ENCODE peak calls at places on chromosomes 5 and 9, in five cellular contexts. C is HCT116, F is H1, T is HepG2, E is K562. R is an unnamed sample.

GRCh38 chr5:145678255-145678654 is 156.9 kb downstream of the PRELID2 start:
- DNase-seq in T (no peak), F (no peak), E (no peak), C (no peak), R (no peak)

GRCh38 chr5:35919191-35919590 is 19.2 kb downstream of the CAPSL start:
- DNase-seq in T (no peak), F (no peak), C (no peak), E (no peak), R (no peak)

GRCh38 chr5:23639326-23639725 is 131.9 kb downstream of the PRDM9 start:
- DNase-seq in T (no peak), E (no peak), C (no peak), F (no peak), R (no peak)

GRCh38 chr9:137987244-137988030 is 109.9 kb downstream of the CACNA1B start:
- DNase-seq in C (no peak), E (no peak), F (no peak), T (no peak), R (no peak)

GRCh38 chr5:142664067-142664466 is 21.8 kb downstream of the FGF1 start:
- DNase-seq in C (no peak), E (no peak), T (no peak), F (no peak), R (no peak)

GRCh38 chr5:134738963-134739661 is 764 bp downstream of the CAMLG start:
- DNase-seq in C (peak), T (peak), F (no peak), E (peak), R (no peak)

GRCh38 chr5:172110921-172111873 is 76.8 kb downstream of the STK10 start:
- DNase-seq in T (no peak), C (no peak), F (no peak), E (peak), R (no peak)

GRCh38 chr5:102975040-102975439 is 144.9 kb downstream of the GIN1 start:
- DNase-seq in E (no peak), F (no peak), C (no peak), T (no peak), R (no peak)

GRCh38 chr5:9512452-9512851 is 33.4 kb downstream of the SEMA5A start:
- DNase-seq in T (no peak), F (no peak), C (no peak), E (no peak), R (no peak)

GRCh38 chr9:133703571-133704399 is 34.4 kb downstream of the SARDH start:
- DNase-seq in F (no peak), T (no peak), E (no peak), C (no peak), R (no peak)

GRCh38 chr9:94827584-94828304 is 101.2 kb downstream of the AOPEP start:
- DNase-seq in E (no peak), T (peak), C (no peak), F (no peak), R (no peak)

GRCh38 chr5:74212336-74212735 is 428.2 kb downstream of the ENC1 start:
- DNase-seq in F (no peak), T (peak), E (peak), C (peak), R (peak)

GRCh38 chr5:54889826-54890225 is 95.6 kb downstream of the ESM1 start:
- DNase-seq in C (no peak), F (no peak), E (no peak), T (no peak), R (peak)

GRCh38 chr5:177473461-177473991 is at the start of gene DBN1:
- DNase-seq in T (no peak), E (peak), F (no peak), C (no peak), R (no peak)

GRCh38 chr5:31225118-31225517 is 31.6 kb downstream of the CDH6 start:
- DNase-seq in T (no peak), C (no peak), E (no peak), F (no peak), R (no peak)

GRCh38 chr9:118829334-118829733 is 539.9 kb downstream of the BRINP1 start:
- DNase-seq in F (no peak), T (no peak), E (no peak), C (no peak), R (no peak)

DNA sequence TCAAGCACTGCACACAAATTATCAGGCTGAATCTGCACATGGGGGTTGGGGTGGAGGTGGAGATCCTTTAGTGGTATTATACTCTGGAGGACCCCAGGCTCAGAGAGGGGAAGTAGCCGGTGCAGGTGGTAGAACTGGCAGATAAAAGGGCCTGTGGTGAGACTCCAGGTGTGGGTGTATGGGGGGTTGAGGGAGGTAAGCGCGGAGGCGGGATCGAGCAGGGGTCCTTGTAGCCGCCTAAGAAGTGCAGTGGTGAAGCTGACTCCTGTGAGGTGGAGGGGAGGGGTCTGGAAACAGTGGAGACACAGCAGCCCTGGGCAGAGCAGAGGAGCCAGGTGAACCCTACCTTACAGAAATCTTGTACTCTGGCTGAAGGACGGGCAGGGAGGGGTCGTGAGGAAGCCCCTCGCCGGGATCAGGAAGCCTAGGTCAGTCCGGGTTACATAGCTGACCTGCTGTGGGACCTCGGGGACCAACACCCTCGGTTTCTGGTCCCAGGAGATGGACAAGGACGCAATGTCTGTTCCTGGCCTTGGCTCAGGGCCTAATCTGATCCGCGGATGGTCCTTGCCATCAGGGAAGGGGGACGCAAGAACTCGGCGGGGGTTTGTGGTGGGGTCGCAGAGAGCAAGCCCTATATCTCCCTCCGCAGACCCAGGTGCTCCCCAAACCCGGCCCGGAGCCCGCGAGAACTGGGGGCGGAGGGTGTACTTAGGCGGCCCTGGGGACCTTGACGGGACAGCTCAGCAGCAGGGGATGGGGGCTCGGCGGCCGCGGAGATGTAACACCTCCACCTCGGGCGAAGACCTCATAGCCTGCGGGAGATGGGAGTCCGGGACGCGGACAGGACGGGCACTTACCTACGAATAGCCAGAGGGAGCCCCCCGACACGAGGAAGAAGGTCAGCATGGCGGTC is 555 bp downstream of the ACSL6 start:
- DNase-seq in T (no peak), C (no peak), F (no peak), E (peak), R (no peak)
- H3K4me3 ChIP-seq in T (peak), C (no peak), F (peak), E (peak), R (no peak)

GRCh38 chr5:14034991-14035390 is 90.5 kb upstream of the DNAH5 start:
- DNase-seq in C (no peak), E (no peak), T (no peak), F (no peak), R (no peak)

GRCh38 chr5:14038341-14038959 is 94.0 kb upstream of the DNAH5 start:
- DNase-seq in F (no peak), E (no peak), C (peak), T (peak), R (no peak)

GRCh38 chr5:14036514-14036913 is 92.0 kb upstream of the DNAH5 start:
- DNase-seq in T (no peak), C (no peak), E (no peak), F (no peak), R (no peak)

GRCh38 chr5:14035859-14036440 is 91.5 kb upstream of the DNAH5 start:
- DNase-seq in T (peak), E (no peak), C (peak), F (peak), R (no peak)

GRCh38 chr5:14036947-14037346 is 92.5 kb upstream of the DNAH5 start:
- DNase-seq in F (no peak), C (no peak), T (no peak), E (no peak), R (no peak)
- H3K9ac ChIP-seq in F (peak), C (peak), T (peak), E (no peak), R (no peak)

GRCh38 chr9:37415011-37415719 is 7.3 kb upstream of the GRHPR start:
- DNase-seq in T (peak), C (peak), E (peak), F (peak), R (peak)
- TF ChIP-seq POLR2AphosphoS5 in T (no peak), C (no peak), E (no peak), F (no peak), R (no peak)

DNA sequence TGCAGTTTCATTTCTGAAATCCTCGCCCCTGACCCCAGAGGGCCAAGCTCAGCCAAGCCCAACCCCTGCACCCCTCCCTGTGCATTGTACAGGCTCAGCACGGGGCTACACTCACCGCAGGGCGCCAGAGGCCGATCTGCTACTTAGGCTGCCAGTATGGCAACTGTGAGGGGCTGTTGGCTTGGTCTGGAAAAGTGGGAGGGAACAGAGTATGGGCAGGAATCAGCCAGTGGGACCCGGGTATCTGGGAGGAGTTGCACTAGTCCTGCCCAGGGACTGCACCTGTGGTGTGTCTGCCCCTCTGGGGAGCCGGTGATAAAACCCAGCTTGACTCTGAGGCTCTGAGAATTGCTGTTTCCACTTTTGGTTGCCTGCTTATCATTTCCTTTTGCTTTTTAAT is 167.4 kb upstream of the KIF2A start:
- DNase-seq in F (peak), T (no peak), C (no peak), E (no peak), R (no peak)
- H3K4me3 ChIP-seq in F (no peak), T (no peak), C (no peak), E (no peak), R (no peak)

GRCh38 chr9:107284636-107285035 is 1.6 kb downstream of the RAD23B start:
- DNase-seq in E (no peak), C (no peak), T (peak), F (no peak), R (no peak)

GRCh38 chr9:107285292-107285691 is 2.2 kb downstream of the RAD23B start:
- DNase-seq in C (no peak), F (no peak), T (no peak), E (no peak), R (no peak)

GRCh38 chr9:107283621-107284616 is 840 bp downstream of the RAD23B start:
- DNase-seq in F (peak), C (peak), E (peak), T (peak), R (no peak)

GRCh38 chr9:107288701-107289100 is 5.6 kb downstream of the RAD23B start:
- DNase-seq in E (no peak), C (no peak), T (no peak), F (no peak), R (no peak)

GRCh38 chr9:107286057-107286456 is 3.0 kb downstream of the RAD23B start:
- DNase-seq in F (no peak), T (peak), E (no peak), C (no peak), R (no peak)
- H3K9ac ChIP-seq in F (no peak), T (peak), E (no peak), C (peak), R (no peak)

GRCh38 chr9:136545065-136545965 is 533 bp downstream of the NOTCH1 start:
- DNase-seq in F (no peak), T (no peak), E (peak), C (no peak), R (no peak)

GRCh38 chr9:136544549-136545064 is 1.2 kb downstream of the NOTCH1 start:
- DNase-seq in F (no peak), E (peak), C (no peak), T (no peak), R (no peak)

GRCh38 chr9:136547508-136548215 is 1.8 kb upstream of the NOTCH1 start:
- DNase-seq in T (no peak), F (no peak), E (no peak), C (no peak), R (no peak)

GRCh38 chr9:136545966-136546696 is at the start of gene NOTCH1:
- DNase-seq in F (no peak), C (peak), E (peak), T (peak), R (peak)

DNA sequence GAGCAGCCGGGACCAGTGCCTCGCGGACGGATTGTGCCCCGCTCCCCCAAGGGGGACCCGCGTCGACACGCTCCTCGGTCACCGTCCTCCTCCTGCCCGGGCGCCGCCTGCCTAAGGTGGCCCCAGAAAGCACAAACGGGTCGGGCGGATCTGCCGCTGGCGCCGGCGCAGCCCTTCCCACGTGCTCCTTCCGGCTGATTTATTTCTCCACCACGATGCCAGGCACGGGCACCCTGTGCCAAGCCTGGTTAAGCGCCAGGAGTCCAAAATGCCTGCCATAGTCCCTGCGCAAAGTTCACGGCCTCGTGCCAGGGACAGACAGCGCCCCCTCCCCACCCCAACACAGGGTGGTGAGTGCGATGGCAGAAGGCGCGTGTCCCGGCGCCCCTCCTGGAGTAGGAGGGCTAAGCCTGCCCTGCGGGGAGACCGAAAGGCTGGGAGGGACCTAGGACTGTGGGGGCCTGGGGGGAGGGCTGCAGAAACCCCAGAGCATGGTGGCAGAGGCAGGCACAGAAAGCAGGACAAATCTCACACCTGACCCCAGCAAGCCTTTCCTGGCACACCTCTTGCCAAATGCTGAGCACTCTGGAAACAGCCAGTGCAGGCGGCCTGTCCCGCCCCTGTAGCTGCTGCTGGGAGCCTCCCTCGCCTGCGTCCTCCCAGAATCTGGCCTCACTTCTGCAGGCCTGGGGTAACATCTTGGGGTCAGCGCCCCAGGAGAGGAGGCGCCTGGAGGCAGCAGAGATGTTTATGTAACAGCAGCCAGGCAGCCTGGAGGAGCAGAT is 1.0 kb upstream of the NOTCH1 start:
- DNase-seq in E (peak), C (no peak), T (no peak), F (no peak), R (no peak)
- TF ChIP-seq POLR2AphosphoS5 in E (no peak), C (peak), T (no peak), F (no peak), R (no peak)

GRCh38 chr5:89346573-89346972 is 463.6 kb upstream of the MEF2C start:
- DNase-seq in C (no peak), E (no peak), F (no peak), T (no peak), R (no peak)

GRCh38 chr5:89338935-89339334 is 456.0 kb upstream of the MEF2C start:
- DNase-seq in T (no peak), C (no peak), F (no peak), E (no peak), R (peak)

GRCh38 chr5:89343666-89344065 is 460.7 kb upstream of the MEF2C start:
- DNase-seq in T (no peak), F (no peak), C (no peak), E (no peak), R (no peak)

DNA sequence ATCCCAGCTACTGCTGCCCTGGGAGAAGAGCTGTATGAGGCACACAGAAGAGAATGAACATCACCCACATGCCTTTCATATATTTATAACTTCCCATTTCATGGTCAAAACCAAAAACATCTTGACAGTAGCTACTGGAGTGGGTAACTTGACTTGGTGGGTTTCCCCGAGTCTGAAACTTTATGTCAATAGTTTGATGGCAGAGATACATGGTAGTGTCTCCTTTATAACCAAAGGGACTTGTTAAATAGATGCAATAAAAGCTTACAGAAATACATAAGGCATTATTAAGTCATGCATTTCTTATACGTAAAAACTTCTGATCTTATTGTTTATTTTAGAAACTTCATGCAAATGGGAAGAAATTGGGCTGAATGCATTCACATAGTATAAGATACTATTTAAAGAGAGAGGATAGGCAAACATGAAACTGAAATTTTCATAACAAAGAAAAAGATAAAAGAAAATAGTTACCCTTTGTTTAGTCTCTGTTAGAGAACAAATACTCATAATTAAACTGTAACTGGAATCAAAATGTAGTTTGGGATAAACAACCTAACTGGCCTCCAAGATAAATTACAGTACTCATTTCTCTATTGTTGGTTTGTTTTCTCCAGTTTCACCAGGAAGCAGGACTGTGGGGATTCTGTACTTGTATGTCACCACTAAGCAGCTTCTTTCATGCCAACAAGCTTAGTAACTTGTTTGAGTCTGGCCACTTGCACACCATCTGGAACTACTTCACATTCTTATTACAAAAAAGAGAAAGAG is 459.3 kb upstream of the MEF2C start:
- DNase-seq in E (no peak), F (no peak), T (no peak), C (no peak), R (no peak)
- H3K4me3 ChIP-seq in E (no peak), F (no peak), T (no peak), C (no peak), R (no peak)

GRCh38 chr9:129497837-129498450 is 123.0 kb downstream of the C9orf50 start:
- DNase-seq in T (no peak), C (no peak), F (no peak), E (no peak), R (no peak)

GRCh38 chr9:129498451-129499376 is 122.2 kb downstream of the C9orf50 start:
- DNase-seq in F (no peak), C (no peak), E (no peak), T (no peak), R (no peak)

GRCh38 chr9:129500166-129500862 is 120.6 kb downstream of the C9orf50 start:
- DNase-seq in F (no peak), E (no peak), T (no peak), C (no peak), R (no peak)

GRCh38 chr9:129501771-129502324 is 119.1 kb downstream of the C9orf50 start:
- DNase-seq in C (no peak), E (no peak), F (no peak), T (no peak), R (no peak)

DNA sequence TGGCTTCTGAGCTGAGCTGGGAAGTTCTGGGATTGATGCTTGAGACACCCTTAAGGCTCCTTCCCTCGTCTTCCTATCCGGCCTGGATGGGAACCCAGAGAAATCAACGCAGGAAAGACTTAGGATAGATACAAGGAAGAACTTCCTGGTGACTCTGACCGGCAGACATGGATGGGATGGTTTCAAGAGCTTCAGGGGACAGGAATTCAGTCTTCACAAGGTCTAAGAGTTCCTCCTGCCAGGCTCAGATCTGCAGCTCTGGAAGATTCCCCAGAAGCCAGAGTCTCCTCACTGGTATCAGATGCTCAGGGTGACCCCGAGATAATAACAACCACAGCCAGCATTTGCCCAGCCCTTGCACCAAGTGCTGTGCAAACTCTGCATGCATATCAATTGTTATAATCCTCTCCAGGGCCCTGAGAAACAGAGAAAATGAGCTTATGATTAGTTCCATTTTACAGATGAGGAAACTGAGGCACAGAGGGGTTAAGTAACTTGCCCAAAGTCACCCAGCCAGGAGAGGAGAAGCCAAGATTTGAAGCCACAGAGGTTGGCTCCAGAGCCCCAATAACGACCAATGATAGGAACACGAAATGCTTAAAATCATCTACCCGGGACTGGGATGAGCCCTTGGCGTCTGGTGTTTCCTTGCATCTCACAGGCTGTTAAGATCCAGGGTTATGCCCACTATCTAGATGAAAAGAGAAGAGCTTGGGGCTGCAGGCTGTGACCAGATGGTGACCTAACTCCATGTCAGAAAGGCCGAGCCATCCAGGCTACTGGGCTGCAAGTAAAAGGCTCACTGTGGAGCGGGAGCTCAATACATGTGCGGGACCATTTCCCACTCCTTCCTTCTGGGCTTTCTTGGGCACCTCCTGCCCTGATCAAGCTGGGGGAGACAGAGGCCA is 119.8 kb downstream of the C9orf50 start:
- DNase-seq in F (no peak), T (no peak), E (no peak), C (no peak), R (no peak)
- H3K9ac ChIP-seq in F (no peak), T (no peak), E (no peak), C (peak), R (no peak)